ENCODE peak calls at places on chromosomes 6 and 20, in ten cellular contexts. C is skeletal muscle cell; W is CD8-positive, alpha-beta memory T cell; X is stomach; J is ovary; G is AG04450; S is upper lobe of left lung; F is naive thymus-derived CD4-positive, alpha-beta T cell; M is small intestine; Q is BJ. P is an unnamed sample.

GRCh38 chr6:145071836-145072235 is 663.5 kb downstream of the EPM2A start:
- DNase-seq in S (no peak), W (no peak), F (no peak), G (peak; percentile 64), M (no peak), X (no peak), C (peak; percentile 51), J (no peak), Q (peak; percentile 73), P (no peak)

GRCh38 chr20:38175221-38176030 is 10.4 kb upstream of the TGM2 start:
- DNase-seq in Q (no peak), X (no peak), J (no peak), G (no peak), M (no peak), F (no peak), C (no peak), W (no peak), S (no peak), P (no peak)

GRCh38 chr20:14470231-14470894 is 133.0 kb upstream of the FLRT3 start:
- DNase-seq in F (no peak), X (peak; percentile 74), M (peak; percentile 80), C (no peak), W (no peak), J (no peak), S (no peak), Q (no peak), G (no peak), P (no peak)

GRCh38 chr6:12115001-12115400 is 102.9 kb downstream of the HIVEP1 start:
- DNase-seq in Q (no peak), X (no peak), S (no peak), W (no peak), C (no peak), G (no peak), M (no peak), F (no peak), J (no peak), P (no peak)

GRCh38 chr6:32852018-32852843 is 1.3 kb downstream of the TAP1 start:
- DNase-seq in C (no peak), F (no peak), J (peak; percentile 48), X (peak; percentile 44), M (peak; percentile 55), Q (no peak), S (peak; percentile 62), W (no peak), G (no peak), P (peak; percentile 52)

GRCh38 chr6:49339096-49339495 is 124.0 kb downstream of the MMUT start:
- DNase-seq in Q (no peak), F (no peak), X (no peak), W (no peak), M (no peak), G (no peak), C (no peak), J (no peak), S (no peak), P (no peak)

GRCh38 chr20:18802012-18802634 is 11.5 kb upstream of the SCP2D1 start:
- DNase-seq in S (no peak), F (no peak), C (no peak), G (no peak), W (no peak), X (no peak), M (no peak), Q (no peak), J (no peak), P (peak; percentile 84)

GRCh38 chr6:73032586-73032985 is 192.7 kb downstream of the KHDC1L start:
- DNase-seq in F (no peak), M (no peak), W (no peak), G (no peak), J (no peak), Q (no peak), S (no peak), C (no peak), X (no peak), P (no peak)

GRCh38 chr20:1373614-1374013 is 19.2 kb downstream of the FKBP1A start:
- DNase-seq in S (no peak), C (no peak), F (no peak), M (no peak), G (no peak), W (no peak), J (no peak), X (no peak), Q (no peak), P (no peak)

GRCh38 chr6:143673638-143674037 is 4.1 kb upstream of the PHACTR2 start:
- DNase-seq in S (peak; percentile 51), J (no peak), M (peak; percentile 56), C (peak; percentile 46), Q (peak; percentile 43), W (no peak), G (no peak), X (peak; percentile 64), F (no peak), P (no peak)

GRCh38 chr20:64084209-64085152 is at the start of gene LKAAEAR1:
- DNase-seq in X (no peak), Q (no peak), G (no peak), W (no peak), J (no peak), F (no peak), S (no peak), M (no peak), C (no peak), P (no peak)

GRCh38 chr6:112223070-112223861 is 31.1 kb downstream of the LAMA4 start:
- DNase-seq in S (no peak), F (no peak), M (no peak), W (no peak), G (peak; percentile 86), C (peak; percentile 86), X (no peak), J (no peak), Q (peak; percentile 93), P (no peak)

GRCh38 chr6:127420558-127420957 is 38.6 kb downstream of the KIAA0408 start:
- DNase-seq in M (peak; percentile 87), C (peak; percentile 83), X (peak; percentile 63), F (peak; percentile 54), J (no peak), G (peak; percentile 76), S (peak; percentile 89), W (peak; percentile 19), Q (peak; percentile 73), P (peak; percentile 89)

GRCh38 chr20:42837456-42837855 is 352.2 kb downstream of the PTPRT start:
- DNase-seq in J (no peak), X (no peak), S (no peak), W (no peak), F (no peak), G (no peak), Q (no peak), M (peak; percentile 11), C (no peak), P (no peak)

GRCh38 chr20:42836339-42836738 is 353.4 kb downstream of the PTPRT start:
- DNase-seq in W (no peak), Q (no peak), C (no peak), F (no peak), S (no peak), X (peak; percentile 42), G (no peak), M (no peak), J (no peak), P (no peak)
- H3K4me3 ChIP-seq in W (no peak overlapping the region), Q (no peak overlapping the region), C (no peak overlapping the region), F (no peak overlapping the region), S (no peak overlapping the region), X (no peak overlapping the region), G (no peak overlapping the region), M (no peak overlapping the region), J (no peak overlapping the region), P (no peak overlapping the region)

GRCh38 chr20:3820048-3820900 is at the start of gene AP5S1:
- DNase-seq in J (peak; percentile 96), F (peak; percentile 92), X (peak; percentile 98), S (peak; percentile 98), W (peak; percentile 89), C (peak; percentile 85), M (peak; percentile 96), G (no peak), Q (peak; percentile 64), P (peak; percentile 96)
- H3K4me3 ChIP-seq in J (peak within 1 kb of the TSS; percentile 82), F (peak within 1 kb of the TSS; percentile 90), X (peak within 1 kb of the TSS; percentile 60), S (peak within 1 kb of the TSS; percentile 93), W (peak within 1 kb of the TSS; percentile 82), C (peak within 1 kb of the TSS; percentile 78), M (peak within 1 kb of the TSS; percentile 70), G (peak within 1 kb of the TSS; percentile 89), Q (peak within 1 kb of the TSS; percentile 54), P (peak within 1 kb of the TSS; percentile 94)

DNA sequence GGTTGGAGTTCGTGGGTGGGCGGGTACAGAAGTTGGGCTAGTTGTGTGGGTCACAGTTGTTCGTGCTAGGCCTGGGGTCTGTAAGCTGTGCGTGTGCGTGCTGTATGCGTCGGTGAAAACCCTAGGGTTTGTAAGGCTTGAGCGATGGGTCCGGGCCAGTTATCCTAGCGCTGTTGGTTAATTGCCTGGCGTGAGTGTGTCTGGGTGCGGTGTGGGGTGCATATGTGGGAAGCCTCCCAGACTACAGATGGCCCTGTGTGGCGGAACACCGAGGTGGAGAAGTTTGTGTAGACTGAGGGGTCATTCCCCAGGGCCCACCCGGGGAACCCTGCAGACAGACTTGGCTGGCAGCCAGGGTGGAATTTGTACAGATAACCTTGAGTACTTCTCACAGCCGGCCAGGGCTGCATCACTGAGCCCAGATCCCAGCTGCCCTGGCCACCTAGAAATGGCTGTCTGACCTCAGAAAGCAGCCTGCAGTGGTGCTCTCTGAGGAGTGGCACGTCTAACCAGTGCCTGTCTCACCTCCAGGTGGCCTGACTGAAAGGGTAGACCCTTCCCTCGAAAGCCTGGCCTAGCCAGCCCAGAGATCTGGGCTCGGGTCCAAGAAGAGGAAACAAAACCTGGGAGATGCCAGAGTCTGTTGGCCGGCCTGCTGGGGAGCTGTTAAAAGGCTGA is 1.8 kb downstream of the TGIF2 start:
- DNase-seq in M (peak; percentile 34), S (peak; percentile 30), Q (no peak), W (no peak), C (no peak), X (peak; percentile 67), G (no peak), F (no peak), J (peak; percentile 70), P (peak; percentile 51)
- H3K4me3 ChIP-seq in M (peak overlapping the region; percentile 82), S (peak overlapping the region; percentile 90), Q (peak overlapping the region; percentile 85), W (peak overlapping the region; percentile 66), C (peak overlapping the region; percentile 78), X (peak overlapping the region; percentile 87), G (peak overlapping the region; percentile 70), F (peak overlapping the region; percentile 70), J (peak overlapping the region; percentile 72), P (peak overlapping the region; percentile 86)

GRCh38 chr6:104956663-104957294 is at the start of gene LIN28B:
- DNase-seq in W (no peak), G (no peak), C (no peak), J (no peak), S (no peak), Q (no peak), M (no peak), X (no peak), F (no peak), P (no peak)

GRCh38 chr6:104957301-104958177 is 632 bp downstream of the LIN28B start:
- DNase-seq in J (no peak), G (no peak), W (no peak), C (no peak), M (no peak), X (no peak), F (no peak), S (no peak), Q (no peak), P (no peak)

GRCh38 chr6:104958720-104959452 is 2.0 kb downstream of the LIN28B start:
- DNase-seq in G (no peak), Q (no peak), W (no peak), M (no peak), C (no peak), S (no peak), J (no peak), X (no peak), F (no peak), P (no peak)

GRCh38 chr6:104958178-104958520 is 1.2 kb downstream of the LIN28B start:
- DNase-seq in S (no peak), J (no peak), F (no peak), X (no peak), M (no peak), G (no peak), Q (no peak), C (no peak), W (no peak), P (no peak)

GRCh38 chr6:104959453-104959858 is 2.5 kb downstream of the LIN28B start:
- DNase-seq in J (no peak), W (no peak), Q (no peak), X (no peak), M (no peak), S (no peak), C (no peak), F (no peak), G (no peak), P (no peak)
- H3K4me3 ChIP-seq in J (no peak overlapping the region), W (no peak overlapping the region), Q (no peak overlapping the region), X (no peak overlapping the region), M (no peak overlapping the region), S (no peak overlapping the region), C (no peak overlapping the region), F (no peak overlapping the region), G (no peak overlapping the region), P (no peak overlapping the region)